ENCODE peak calls at places on chromosomes 6 and 20, in five cellular contexts. J is mesendoderm, B is IMR-90, H is neuronal stem cell, R is H9. O is an unnamed sample.

GRCh38 chr6:17281100-17281496 is at the start of gene RBM24:
- DNase-seq in J (peak), B (peak), H (peak), R (peak), O (peak)

GRCh38 chr6:56808871-56809359 is 146.0 kb upstream of the BEND6 start:
- DNase-seq in J (peak), B (peak), H (no peak), R (no peak), O (peak)

GRCh38 chr6:170090561-170090960 is 200.3 kb downstream of the DLL1 start:
- DNase-seq in J (no peak), B (no peak), H (no peak), R (no peak), O (no peak)

GRCh38 chr6:54655162-54655561 is 191.4 kb upstream of the FAM83B start:
- DNase-seq in J (no peak), B (no peak), H (no peak), R (no peak), O (no peak)

GRCh38 chr6:151147118-151147832 is 92.5 kb upstream of the AKAP12 start:
- DNase-seq in J (no peak), B (no peak), H (no peak), R (no peak), O (no peak)

GRCh38 chr20:63881451-63882226 is 13.3 kb upstream of the DNAJC5 start:
- DNase-seq in J (peak), B (no peak), H (no peak), R (no peak), O (no peak)

GRCh38 chr6:146875927-146876270 is 277.1 kb downstream of the ADGB start:
- DNase-seq in J (peak), B (no peak), H (no peak), R (no peak), O (no peak)

GRCh38 chr6:41228616-41229015 is 467 bp downstream of the TREML4 start:
- DNase-seq in J (peak), B (no peak), H (no peak), R (peak), O (peak)

GRCh38 chr20:16028923-16029322 is 544.3 kb downstream of the KIF16B start:
- DNase-seq in J (no peak), B (no peak), H (no peak), R (no peak), O (no peak)

GRCh38 chr6:38192011-38192410 is 372.5 kb downstream of the ZFAND3 start:
- DNase-seq in J (peak), B (no peak), H (no peak), R (no peak), O (no peak)

GRCh38 chr20:44151621-44152416 is 35.2 kb downstream of the JPH2 start:
- DNase-seq in J (peak), B (no peak), H (no peak), R (no peak), O (no peak)

GRCh38 chr6:14906621-14907020 is 339.2 kb upstream of the JARID2 start:
- DNase-seq in J (no peak), B (no peak), H (no peak), R (no peak), O (no peak)

GRCh38 chr20:46311039-46311650 is 2.8 kb upstream of the CDH22 start:
- DNase-seq in J (no peak), B (no peak), H (no peak), R (no peak), O (no peak)

GRCh38 chr6:659716-660581 is 3.0 kb upstream of the HUS1B start:
- DNase-seq in J (peak), B (no peak), H (no peak), R (peak), O (no peak)

GRCh38 chr6:47145212-47145611 is 103.1 kb upstream of the ADGRF1 start:
- DNase-seq in J (no peak), B (peak), H (no peak), R (no peak), O (no peak)

GRCh38 chr20:32638848-32639247 is 34.9 kb downstream of the C20orf203 start:
- DNase-seq in J (no peak), B (no peak), H (no peak), R (no peak), O (no peak)

GRCh38 chr6:121925024-121925423 is 474.4 kb upstream of the HSF2 start:
- DNase-seq in J (no peak), B (peak), H (no peak), R (no peak), O (peak)

GRCh38 chr6:108174371-108175175 is 8.8 kb downstream of the NR2E1 start:
- DNase-seq in J (peak), B (peak), H (peak), R (peak), O (peak)

GRCh38 chr20:62423326-62423706 is 4.0 kb downstream of the RBBP8NL start:
- DNase-seq in J (no peak), B (no peak), H (no peak), R (no peak), O (no peak)

GRCh38 chr6:30719791-30720737 is at the start of gene TUBB:
- DNase-seq in J (peak), B (peak), H (peak), R (peak), O (peak)

GRCh38 chr6:29749668-29750067 is 26.4 kb downstream of the HLA-F start:
- DNase-seq in J (no peak), B (no peak), H (no peak), R (no peak), O (no peak)

GRCh38 chr20:32386091-32386490 is 28.0 kb downstream of the ASXL1 start:
- DNase-seq in J (no peak), B (no peak), H (no peak), R (no peak), O (peak)

DNA sequence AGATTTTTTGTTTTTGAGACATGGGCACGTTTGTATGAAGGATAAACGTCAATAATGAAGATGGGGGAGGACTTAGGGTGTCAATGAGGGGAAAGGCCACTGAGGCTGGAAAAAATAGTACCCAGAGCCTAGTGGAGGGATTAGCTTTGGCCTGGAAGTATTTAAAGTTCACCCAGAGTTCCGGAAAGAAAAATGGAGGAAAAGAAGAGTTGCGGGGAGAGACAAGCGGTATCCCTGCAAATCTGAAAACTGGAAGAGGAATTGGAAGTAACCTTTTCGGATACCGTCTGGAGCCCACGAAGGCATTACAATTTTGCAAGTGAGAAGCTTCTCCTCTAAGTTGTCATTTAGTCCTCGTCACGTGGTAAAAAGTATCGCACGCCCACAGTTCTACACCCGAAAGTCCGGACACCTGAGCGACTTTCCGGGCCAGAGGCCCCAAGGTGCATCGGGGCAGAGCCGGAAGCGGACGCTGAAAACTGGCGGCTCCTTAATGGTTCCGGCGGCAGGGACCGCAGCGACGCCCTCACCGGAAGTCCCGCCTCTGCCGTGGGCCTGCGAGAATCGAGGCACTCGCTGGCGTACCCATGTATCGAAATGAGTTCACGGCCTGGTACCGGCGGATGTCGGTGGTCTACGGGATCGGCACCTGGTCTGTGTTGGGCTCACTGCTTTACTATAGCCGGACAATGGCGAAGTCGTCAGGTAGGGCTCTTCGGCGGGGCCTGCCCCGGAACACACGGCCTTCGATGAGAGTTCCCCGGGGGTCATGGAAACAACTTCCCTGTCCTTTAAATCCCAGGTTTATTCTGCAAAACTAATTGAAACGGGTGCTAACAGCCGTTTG is at the start of gene SMIM26:
- DNase-seq in J (peak), B (peak), H (peak), R (peak), O (peak)
- H4K8ac ChIP-seq in J (peak), B (peak), H (peak), R (no peak), O (peak)

DNA sequence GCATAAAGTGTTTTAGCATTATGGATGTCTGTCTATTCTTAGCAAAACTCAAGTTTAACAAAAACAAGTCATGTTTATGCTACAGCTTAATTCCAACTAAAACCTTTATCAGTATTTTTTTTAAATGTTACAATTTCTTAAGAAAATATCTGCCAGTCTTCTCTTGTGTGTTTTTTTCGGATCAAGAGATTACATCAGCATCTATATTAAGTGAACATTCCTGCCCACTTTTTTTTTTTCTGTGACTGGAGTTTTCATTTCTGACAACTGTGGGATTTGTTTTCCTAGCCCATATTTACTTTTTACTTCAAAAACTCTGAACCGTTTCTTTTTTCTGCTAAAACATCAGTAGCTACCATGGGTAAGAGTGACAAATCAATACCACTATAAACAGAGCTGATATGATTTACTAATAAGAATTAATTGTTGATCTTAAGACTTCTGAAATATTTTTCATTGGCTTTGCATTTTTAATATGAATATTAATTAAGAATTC is 94.3 kb downstream of the EDN1 start:
- DNase-seq in J (no peak), B (no peak), H (no peak), R (no peak), O (no peak)
- H2BK15ac ChIP-seq in J (no peak), B (no peak), H (no peak), R (no peak), O (no peak)

DNA sequence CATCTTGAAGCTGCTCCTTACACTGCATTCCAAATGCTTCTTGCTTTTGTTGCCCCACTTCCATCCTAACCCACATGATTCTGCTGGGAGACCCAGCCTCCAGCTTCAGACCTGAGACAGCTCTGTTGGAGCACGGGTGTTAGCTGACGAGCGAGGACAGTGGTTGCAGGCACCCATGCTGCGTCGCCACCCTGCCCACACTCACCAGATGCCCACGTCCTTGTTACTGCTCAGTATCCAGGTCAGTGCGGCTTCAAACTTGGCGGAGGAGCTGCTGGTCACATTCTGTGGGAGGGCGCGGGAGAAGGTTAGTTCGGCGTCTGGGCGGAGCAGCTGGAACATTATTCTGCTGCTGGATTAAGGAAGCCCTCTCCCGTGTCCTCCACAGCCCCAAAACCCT is 9.0 kb downstream of the LEMD2 start:
- DNase-seq in J (no peak), B (no peak), H (no peak), R (no peak), O (no peak)
- H3K18ac ChIP-seq in J (no peak), B (no peak), H (peak), R (peak), O (no peak)

GRCh38 chr20:37564388-37565133 is 36.9 kb upstream of the BLCAP start:
- DNase-seq in J (peak), B (no peak), H (peak), R (peak), O (peak)
- H4K8ac ChIP-seq in J (no peak), B (no peak), H (no peak), R (no peak), O (no peak)

DNA sequence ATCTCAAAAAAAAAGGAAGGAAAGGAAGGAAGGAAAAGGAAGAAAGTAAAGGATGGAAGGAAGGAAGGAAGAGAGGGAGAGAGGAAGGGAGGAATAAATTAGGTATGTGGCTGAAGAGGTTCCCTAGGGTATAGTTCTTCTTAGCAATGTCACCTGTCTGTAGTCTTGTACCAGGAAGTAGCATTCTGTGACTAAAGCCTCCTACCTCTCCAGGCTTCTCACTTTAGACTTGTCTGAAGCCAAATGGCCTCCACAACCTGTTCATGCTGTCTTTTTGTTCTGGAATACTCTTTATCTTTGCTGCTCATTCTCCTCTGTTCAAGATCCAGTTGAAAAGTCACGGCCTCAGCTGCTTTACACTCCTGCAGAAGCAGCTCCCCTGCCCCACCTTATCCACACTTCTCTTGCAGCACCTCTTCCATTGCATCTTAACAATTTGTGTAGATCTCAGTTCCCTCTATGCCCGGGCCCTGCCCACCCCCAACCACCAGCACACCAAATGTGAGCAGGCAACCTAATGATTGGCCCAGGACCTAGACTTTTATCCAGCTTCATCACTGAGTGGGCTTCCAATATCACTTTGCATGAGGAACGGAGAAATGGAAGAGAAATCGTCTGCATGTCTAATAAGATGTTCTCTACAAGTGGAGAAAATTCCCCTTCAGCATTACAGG is 19.1 kb downstream of the GCNT2 start:
- DNase-seq in J (no peak), B (no peak), H (no peak), R (no peak), O (no peak)
- H2BK15ac ChIP-seq in J (no peak), B (no peak), H (no peak), R (no peak), O (no peak)

GRCh38 chr6:156794546-156794945 is 17.4 kb downstream of the ARID1B start:
- DNase-seq in J (no peak), B (no peak), H (no peak), R (no peak), O (no peak)

GRCh38 chr6:156793224-156793623 is 16.0 kb downstream of the ARID1B start:
- DNase-seq in J (no peak), B (no peak), H (no peak), R (no peak), O (no peak)

GRCh38 chr6:156789081-156789943 is 12.1 kb downstream of the ARID1B start:
- DNase-seq in J (no peak), B (no peak), H (no peak), R (no peak), O (no peak)

GRCh38 chr6:156790711-156791110 is 13.5 kb downstream of the ARID1B start:
- DNase-seq in J (no peak), B (no peak), H (no peak), R (no peak), O (no peak)

GRCh38 chr6:156791261-156791850 is 14.2 kb downstream of the ARID1B start:
- DNase-seq in J (peak), B (peak), H (peak), R (no peak), O (peak)
- H3K18ac ChIP-seq in J (no peak), B (no peak), H (no peak), R (peak), O (no peak)

GRCh38 chr6:117505337-117505736 is 22.9 kb downstream of the DCBLD1 start:
- DNase-seq in J (no peak), B (peak), H (no peak), R (no peak), O (peak)
- H4K8ac ChIP-seq in J (no peak), B (peak), H (no peak), R (no peak), O (no peak)

DNA sequence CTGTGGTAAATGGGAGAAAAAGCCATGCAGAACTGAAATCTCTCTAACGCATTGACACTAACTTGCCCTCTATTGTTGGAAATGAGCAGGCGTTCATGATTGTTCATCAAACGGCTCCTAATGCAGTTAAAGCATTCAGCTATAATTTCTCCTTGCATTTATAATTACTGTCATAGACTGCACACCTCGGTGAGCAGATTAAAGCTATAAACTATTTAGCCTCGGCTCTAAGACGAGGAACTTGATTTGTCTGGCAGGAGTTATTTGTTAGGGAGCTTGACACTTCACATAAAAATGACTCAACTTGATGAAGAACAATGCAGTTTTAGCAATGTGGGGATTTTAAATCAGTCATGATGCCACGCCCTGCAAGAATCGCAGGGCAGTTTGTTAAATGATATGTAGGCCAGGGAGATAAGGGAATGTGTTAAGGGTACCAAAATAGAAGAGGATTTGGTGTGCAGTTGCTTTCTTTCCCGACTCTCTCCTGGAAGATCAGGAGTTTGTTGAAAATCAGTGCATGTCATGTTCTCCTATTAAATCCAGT is 290.2 kb downstream of the TSHZ2 start:
- DNase-seq in J (no peak), B (no peak), H (no peak), R (no peak), O (no peak)
- H2BK15ac ChIP-seq in J (no peak), B (no peak), H (no peak), R (no peak), O (no peak)

DNA sequence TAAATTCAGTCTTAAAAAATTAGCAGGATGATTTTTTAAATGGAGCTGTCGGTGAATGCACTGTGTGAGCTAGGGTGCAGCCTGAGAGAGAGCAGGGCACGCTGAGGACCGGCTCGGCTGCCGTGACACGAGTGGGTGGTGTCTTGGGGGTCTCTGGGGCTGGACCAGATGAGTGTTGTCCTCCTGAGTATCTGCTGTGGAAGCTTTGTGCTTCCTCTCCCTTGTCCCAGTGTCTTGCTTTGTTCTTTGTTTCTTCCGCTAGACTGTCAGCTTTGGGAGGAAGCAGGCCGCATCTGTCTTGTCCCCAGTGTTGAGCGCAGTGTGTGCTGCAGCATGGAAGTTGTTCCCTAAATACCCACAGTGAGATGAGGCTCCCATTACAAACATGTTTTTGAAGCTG is 89.4 kb downstream of the RTN4IP1 start:
- DNase-seq in J (no peak), B (no peak), H (peak), R (no peak), O (no peak)
- H3K18ac ChIP-seq in J (no peak), B (peak), H (peak), R (no peak), O (no peak)

GRCh38 chr6:143744593-143745151 is 66.9 kb downstream of the PHACTR2 start:
- DNase-seq in J (peak), B (peak), H (no peak), R (no peak), O (peak)
- H4K8ac ChIP-seq in J (no peak), B (peak), H (no peak), R (no peak), O (no peak)